ENCODE peak calls at places on chromosomes 16 and 17, in four cellular contexts. G is thyroid gland, Q is fibroblast of lung, N is cardiac muscle cell. L is an unnamed sample. For H3K27me3, the result is how much of the 10 kb centered on the place peaks cover.

GRCh38 chr17:82414548-82415281 is 3.4 kb upstream of the HEXD start:
- DNase-seq in G (peak), Q (peak), N (peak), L (no peak)

GRCh38 chr16:25223964-25224363 is 7.2 kb downstream of the AQP8 start:
- DNase-seq in G (no peak), Q (no peak), N (no peak), L (no peak)

GRCh38 chr17:75822800-75823166 is 21.4 kb downstream of the UNC13D start:
- DNase-seq in G (no peak), Q (no peak), N (no peak), L (no peak)

GRCh38 chr17:34892864-34893263 is 68.4 kb downstream of the CCT6B start:
- DNase-seq in G (no peak), Q (no peak), N (peak), L (no peak)

GRCh38 chr17:32723310-32723955 is 153.5 kb downstream of the MYO1D start:
- DNase-seq in G (no peak), Q (peak), N (no peak), L (no peak)

GRCh38 chr17:60142872-60143499 is 6.8 kb upstream of the CA4 start:
- DNase-seq in G (peak), Q (peak), N (peak), L (peak)

GRCh38 chr16:68356249-68356918 is 45.6 kb downstream of the PRMT7 start:
- DNase-seq in G (no peak), Q (no peak), N (no peak), L (no peak)

GRCh38 chr17:42667088-42667951 is 8.2 kb downstream of the TUBG2 start:
- DNase-seq in G (peak), Q (peak), N (no peak), L (no peak)

GRCh38 chr16:49586466-49586865 is 212.9 kb downstream of the C16orf78 start:
- DNase-seq in G (no peak), Q (no peak), N (no peak), L (no peak)

GRCh38 chr16:3138823-3139426 is 4.1 kb downstream of the ZNF213 start:
- DNase-seq in G (no peak), Q (no peak), N (no peak), L (no peak)

GRCh38 chr17:2948721-2949468 is 114.5 kb downstream of the OR1D5 start:
- DNase-seq in G (no peak), Q (no peak), N (no peak), L (no peak)

GRCh38 chr17:71460943-71461342 is 659.9 kb upstream of the SOX9 start:
- DNase-seq in G (peak), Q (peak), N (peak), L (no peak)

GRCh38 chr16:66270333-66270927 is 96.1 kb upstream of the CDH5 start:
- DNase-seq in G (peak), Q (peak), N (peak), L (no peak)

GRCh38 chr17:5097101-5097834 is 14.4 kb downstream of the ZNF232 start:
- DNase-seq in G (peak), Q (no peak), N (peak), L (no peak)

GRCh38 chr17:58527949-58528348 is 13.5 kb upstream of the MTMR4 start:
- DNase-seq in G (no peak), Q (no peak), N (no peak), L (no peak)

GRCh38 chr17:82551779-82552457 is 32.4 kb downstream of the FOXK2 start:
- DNase-seq in G (peak), Q (peak), N (peak), L (peak)

GRCh38 chr17:14575349-14575966 is 274.6 kb downstream of the HS3ST3B1 start:
- DNase-seq in G (no peak), Q (peak), N (peak), L (peak)

GRCh38 chr17:80455328-80455710 is 21.1 kb downstream of the NPTX1 start:
- DNase-seq in G (no peak), Q (no peak), N (peak), L (no peak)

GRCh38 chr17:72119280-72119962 is 1.4 kb upstream of the SOX9 start:
- DNase-seq in G (no peak), Q (no peak), N (no peak), L (no peak)

GRCh38 chr17:64202683-64203430 is 60.2 kb downstream of the TEX2 start:
- DNase-seq in G (no peak), Q (no peak), N (no peak), L (no peak)

GRCh38 chr16:8905168-8905762 is 23.1 kb downstream of the LITAFD start:
- DNase-seq in G (no peak), Q (peak), N (peak), L (no peak)

DNA sequence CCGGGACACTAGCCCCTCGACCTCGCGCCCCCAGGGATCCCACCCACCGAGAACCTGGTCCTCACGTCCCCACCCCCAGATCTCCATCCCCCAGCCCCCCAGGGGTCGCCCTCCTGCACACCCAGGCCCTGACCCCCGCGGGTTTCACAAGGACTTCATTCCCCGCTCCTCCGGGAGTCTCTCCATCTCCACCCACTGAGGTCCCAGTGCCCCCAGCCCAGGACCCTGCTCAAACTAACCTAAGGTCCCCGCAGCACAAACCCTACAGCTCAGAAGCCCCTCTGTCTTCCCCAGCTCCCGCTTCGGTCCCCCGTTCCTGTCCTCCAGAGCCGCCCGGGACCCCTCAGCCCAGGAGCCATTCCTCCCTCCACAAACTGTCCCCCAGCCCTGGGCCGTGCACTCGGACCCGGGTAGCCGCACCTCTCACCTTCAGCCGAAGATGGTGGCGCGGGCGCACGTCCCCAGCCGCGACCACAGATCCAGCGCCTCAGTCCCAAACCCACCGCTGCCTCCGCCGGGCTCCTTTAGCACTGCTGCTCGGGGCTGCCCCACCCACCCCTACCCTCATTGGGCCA is at the start of gene MYH10:
- DNase-seq in G (no peak), Q (no peak), N (no peak), L (no peak)
- TF ChIP-seq CTCF in G (no peak), Q (peak), N (peak), L (no peak)

GRCh38 chr16:86821933-86822332 is 243.6 kb downstream of the FOXL1 start:
- DNase-seq in G (no peak), Q (no peak), N (no peak), L (no peak)
- H3K27ac ChIP-seq in G (no peak), Q (no peak), N (no peak), L (no peak)

GRCh38 chr17:44981221-44981968 is 13.3 kb upstream of the C1QL1 start:
- DNase-seq in G (no peak), Q (peak), N (no peak), L (peak)
- H3K27me3 ChIP-seq in G (under half), Q (under half), N (under half), L (under half)

DNA sequence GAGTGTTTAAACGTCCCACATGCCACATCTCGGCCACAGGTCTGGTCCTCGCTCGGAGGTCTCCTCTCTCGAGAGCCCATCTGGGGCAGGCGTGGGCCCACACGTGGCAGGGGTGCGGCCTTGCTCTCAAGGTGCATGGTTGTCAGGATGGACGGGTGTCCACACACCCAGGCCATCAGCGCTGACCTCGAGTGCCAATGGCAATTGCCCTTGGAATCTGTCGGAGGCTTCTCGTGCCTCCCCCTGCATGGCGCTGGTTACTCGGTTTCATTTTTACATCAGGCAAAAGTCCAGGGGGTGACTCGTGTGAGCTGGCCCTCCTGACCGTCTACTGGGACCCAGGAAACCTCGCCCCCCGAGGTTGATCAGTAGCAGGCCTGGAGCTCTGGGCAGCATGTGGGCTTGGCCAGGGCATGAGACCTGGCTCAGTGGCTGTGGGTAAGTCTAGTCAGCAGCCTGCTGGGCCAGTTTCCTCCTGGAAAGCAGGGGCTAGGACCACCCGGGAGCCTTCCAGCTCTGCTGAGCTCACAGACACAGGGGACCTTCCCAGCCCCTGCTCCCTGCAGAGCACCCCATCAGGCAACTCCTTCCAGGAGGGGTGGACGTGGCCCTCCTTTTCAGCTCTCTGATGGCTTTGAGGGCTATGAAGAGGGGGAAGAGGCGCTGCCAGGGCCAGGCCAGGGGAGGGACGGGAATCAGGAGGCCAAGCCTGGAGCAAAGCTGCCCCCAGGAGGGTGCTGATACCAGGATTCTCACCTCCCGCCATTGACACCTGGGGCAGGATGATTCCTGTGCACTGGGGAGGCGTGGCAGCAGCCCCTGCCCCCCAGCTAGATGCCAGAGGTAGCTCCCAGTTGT is 3.7 kb upstream of the ZNF469 start:
- DNase-seq in G (no peak), Q (no peak), N (no peak), L (no peak)
- TF ChIP-seq CTCF in G (no peak), Q (no peak), N (no peak), L (no peak)

DNA sequence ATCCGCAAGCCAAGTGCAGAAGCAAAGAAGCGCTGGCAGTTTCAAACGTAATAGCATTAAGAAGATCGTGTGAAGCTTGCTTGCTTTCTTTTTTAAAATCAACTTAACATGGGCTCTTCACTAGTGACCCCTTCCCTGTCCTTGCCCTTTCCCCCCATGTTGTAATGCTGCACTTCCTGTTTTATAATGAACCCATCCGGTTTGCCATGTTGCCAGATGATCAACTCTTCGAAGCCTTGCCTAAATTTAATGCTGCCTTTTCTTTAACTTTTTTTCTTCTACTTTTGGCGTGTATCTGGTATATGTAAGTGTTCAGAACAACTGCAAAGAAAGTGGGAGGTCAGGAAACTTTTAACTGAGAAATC is 17.4 kb upstream of the RAB11FIP4 start:
- DNase-seq in G (no peak), Q (no peak), N (no peak), L (no peak)
- H3K27ac ChIP-seq in G (no peak), Q (no peak), N (no peak), L (no peak)

GRCh38 chr16:87094246-87094865 is 222.8 kb downstream of the C16orf95 start:
- DNase-seq in G (no peak), Q (no peak), N (no peak), L (no peak)
- H3K27me3 ChIP-seq in G (under half), Q (under half), N (under half), L (half or more)

GRCh38 chr16:27428035-27428785 is 26.2 kb downstream of the IL21R start:
- DNase-seq in G (no peak), Q (no peak), N (no peak), L (no peak)
- TF ChIP-seq CTCF in G (no peak), Q (no peak), N (peak), L (no peak)

GRCh38 chr16:75248142-75248535 is 3.3 kb downstream of the BCAR1 start:
- DNase-seq in G (no peak), Q (no peak), N (no peak), L (no peak)
- H3K27ac ChIP-seq in G (peak), Q (peak), N (peak), L (peak)

L was measured in AG04450.